ENCODE peak calls at places on chromosomes 12 and 14, in eight cellular contexts. H is BJ, T is cardiac muscle cell, M is GM06990, O is GM10248, N is transverse colon, L is A549, G is progenitor cell of endocrine pancreas. P is an unnamed sample.

GRCh38 chr12:41924111-41924510 is 220.6 kb downstream of the GXYLT1 start:
- DNase-seq in H (no peak), T (no peak), M (no peak), O (no peak), N (no peak), L (peak), G (no peak), P (no peak)

GRCh38 chr12:88418856-88419497 is 161.3 kb downstream of the KITLG start:
- DNase-seq in H (no peak), T (no peak), M (no peak), O (no peak), N (no peak), L (no peak), G (no peak), P (no peak)

GRCh38 chr14:93984987-93985410 is 8.6 kb upstream of the ASB2 start:
- DNase-seq in H (peak), T (peak), M (no peak), O (no peak), N (peak), L (peak), G (no peak), P (no peak)

GRCh38 chr14:90409209-90409730 is 12.4 kb downstream of the CALM1 start:
- DNase-seq in H (peak), T (no peak), M (no peak), O (no peak), N (peak), L (peak), G (no peak), P (no peak)

GRCh38 chr14:22713631-22713950 is 52.9 kb upstream of the OXA1L start:
- DNase-seq in H (no peak), T (no peak), M (no peak), O (no peak), N (no peak), L (no peak), G (no peak), P (no peak)

GRCh38 chr12:14314801-14315200 is 50.7 kb upstream of the ATF7IP start:
- DNase-seq in H (no peak), T (no peak), M (no peak), O (no peak), N (no peak), L (no peak), G (no peak), P (no peak)

GRCh38 chr14:22980672-22981089 is 1.7 kb downstream of the AJUBA start:
- DNase-seq in H (no peak), T (peak), M (no peak), O (no peak), N (peak), L (peak), G (peak), P (no peak)

GRCh38 chr14:58572092-58572853 is 65.5 kb upstream of the DACT1 start:
- DNase-seq in H (no peak), T (peak), M (no peak), O (no peak), N (no peak), L (peak), G (no peak), P (no peak)

GRCh38 chr14:60722163-60722835 is 1.9 kb downstream of the SIX4 start:
- DNase-seq in H (no peak), T (peak), M (peak), O (peak), N (peak), L (peak), G (peak), P (no peak)

GRCh38 chr12:121712462-121713256 is at the start of gene TMEM120B:
- DNase-seq in H (no peak), T (peak), M (peak), O (peak), N (peak), L (peak), G (peak), P (peak)

GRCh38 chr12:31007153-31007495 is 66.5 kb upstream of the DDX11 start:
- DNase-seq in H (no peak), T (no peak), M (no peak), O (no peak), N (no peak), L (no peak), G (no peak), P (no peak)

GRCh38 chr14:32087173-32087861 is 10.2 kb downstream of the ARHGAP5 start:
- DNase-seq in H (no peak), T (no peak), M (no peak), O (no peak), N (no peak), L (peak), G (no peak), P (no peak)

GRCh38 chr14:22428681-22429315 is 160.2 kb downstream of the DAD1 start:
- DNase-seq in H (no peak), T (no peak), M (no peak), O (no peak), N (no peak), L (no peak), G (no peak), P (no peak)

GRCh38 chr14:64775081-64775777 is 71.0 kb downstream of the PLEKHG3 start:
- DNase-seq in H (no peak), T (no peak), M (no peak), O (no peak), N (no peak), L (no peak), G (no peak), P (no peak)

GRCh38 chr14:105138021-105138541 is 30.5 kb downstream of the JAG2 start:
- DNase-seq in H (no peak), T (no peak), M (no peak), O (no peak), N (no peak), L (no peak), G (no peak), P (no peak)

GRCh38 chr12:57738661-57739237 is at the start of gene AGAP2:
- DNase-seq in H (no peak), T (peak), M (no peak), O (no peak), N (no peak), L (no peak), G (no peak), P (peak)

GRCh38 chr14:95204705-95205104 is 47.4 kb upstream of the DICER1 start:
- DNase-seq in H (no peak), T (no peak), M (no peak), O (no peak), N (no peak), L (no peak), G (no peak), P (peak)

GRCh38 chr14:105498430-105499255 is 7.6 kb downstream of the TEDC1 start:
- DNase-seq in H (no peak), T (no peak), M (peak), O (no peak), N (no peak), L (no peak), G (no peak), P (no peak)

GRCh38 chr14:55103005-55103640 is 25.9 kb upstream of the LGALS3 start:
- DNase-seq in H (peak), T (peak), M (peak), O (peak), N (peak), L (peak), G (peak), P (no peak)

GRCh38 chr12:113340061-113340460 is 5.2 kb upstream of the SLC8B1 start:
- DNase-seq in H (no peak), T (no peak), M (no peak), O (no peak), N (no peak), L (no peak), G (no peak), P (no peak)

GRCh38 chr14:66284346-66284745 is 201.8 kb upstream of the CCDC196 start:
- DNase-seq in H (no peak), T (no peak), M (no peak), O (no peak), N (no peak), L (peak), G (no peak), P (no peak)

GRCh38 chr14:75310295-75311059 is 31.8 kb downstream of the FOS start:
- DNase-seq in H (no peak), T (no peak), M (no peak), O (no peak), N (peak), L (peak), G (no peak), P (no peak)

GRCh38 chr12:94954029-94954685 is 49.3 kb downstream of the NDUFA12 start:
- DNase-seq in H (peak), T (no peak), M (no peak), O (no peak), N (peak), L (peak), G (no peak), P (no peak)

GRCh38 chr14:81946808-81947798 is 413.4 kb upstream of the SEL1L start:
- DNase-seq in H (no peak), T (no peak), M (no peak), O (no peak), N (no peak), L (no peak), G (no peak), P (no peak)

GRCh38 chr12:78584695-78585094 is 279.9 kb upstream of the SYT1 start:
- DNase-seq in H (no peak), T (no peak), M (no peak), O (no peak), N (no peak), L (peak), G (no peak), P (no peak)

GRCh38 chr14:33586806-33587205 is 364.1 kb downstream of the EGLN3 start:
- DNase-seq in H (no peak), T (no peak), M (no peak), O (no peak), N (no peak), L (no peak), G (no peak), P (no peak)

GRCh38 chr12:26631846-26632245 is 201.1 kb downstream of the ITPR2 start:
- DNase-seq in H (no peak), T (no peak), M (no peak), O (no peak), N (no peak), L (no peak), G (no peak), P (no peak)

GRCh38 chr12:119645535-119646059 is 22.3 kb upstream of the PRKAB1 start:
- DNase-seq in H (no peak), T (no peak), M (no peak), O (no peak), N (no peak), L (no peak), G (no peak), P (no peak)

GRCh38 chr14:70894868-70895267 is 12.4 kb upstream of the PCNX1 start:
- DNase-seq in H (no peak), T (no peak), M (no peak), O (no peak), N (no peak), L (no peak), G (no peak), P (no peak)

DNA sequence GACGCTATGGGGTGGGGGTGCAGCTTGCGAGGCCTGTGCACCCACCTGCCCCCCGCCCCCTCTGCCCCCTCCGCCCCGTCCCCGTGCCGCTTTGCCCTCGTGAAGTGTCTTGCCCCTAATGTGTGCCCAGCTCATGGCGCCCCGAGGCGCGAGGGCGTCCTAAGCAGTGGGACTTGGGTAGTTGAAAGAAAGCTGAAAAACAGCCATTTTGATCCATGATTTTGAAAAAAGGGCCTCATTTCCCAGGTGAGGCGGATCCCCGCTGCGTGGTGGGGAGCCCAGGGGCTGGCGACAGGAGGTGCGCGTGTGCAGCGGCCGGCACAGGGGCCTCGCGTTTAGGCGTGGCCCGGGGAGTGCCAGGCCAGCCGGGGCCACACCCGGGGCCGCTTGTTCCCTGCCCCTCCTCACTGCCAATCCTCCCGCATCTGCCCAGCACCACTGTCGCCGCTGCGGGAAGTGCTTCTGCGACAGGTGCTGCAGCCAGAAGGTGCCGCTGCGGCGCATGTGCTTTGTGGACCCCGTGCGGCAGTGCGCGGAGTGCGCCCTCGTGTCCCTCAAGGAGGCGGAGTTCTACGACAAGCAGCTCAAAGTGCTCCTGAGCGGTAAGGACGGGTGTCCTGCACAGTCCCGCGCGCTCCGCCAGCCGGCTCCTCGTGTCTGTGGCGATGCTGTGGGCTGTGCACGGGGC is 11.8 kb downstream of the ZFYVE21 start:
- DNase-seq in H (no peak), T (no peak), M (no peak), O (no peak), N (peak), L (no peak), G (no peak), P (no peak)
- TF ChIP-seq CTCF in H (no peak), T (no peak), M (no peak), O (no peak), N (no peak), L (no peak), G (no peak), P (no peak)

DNA sequence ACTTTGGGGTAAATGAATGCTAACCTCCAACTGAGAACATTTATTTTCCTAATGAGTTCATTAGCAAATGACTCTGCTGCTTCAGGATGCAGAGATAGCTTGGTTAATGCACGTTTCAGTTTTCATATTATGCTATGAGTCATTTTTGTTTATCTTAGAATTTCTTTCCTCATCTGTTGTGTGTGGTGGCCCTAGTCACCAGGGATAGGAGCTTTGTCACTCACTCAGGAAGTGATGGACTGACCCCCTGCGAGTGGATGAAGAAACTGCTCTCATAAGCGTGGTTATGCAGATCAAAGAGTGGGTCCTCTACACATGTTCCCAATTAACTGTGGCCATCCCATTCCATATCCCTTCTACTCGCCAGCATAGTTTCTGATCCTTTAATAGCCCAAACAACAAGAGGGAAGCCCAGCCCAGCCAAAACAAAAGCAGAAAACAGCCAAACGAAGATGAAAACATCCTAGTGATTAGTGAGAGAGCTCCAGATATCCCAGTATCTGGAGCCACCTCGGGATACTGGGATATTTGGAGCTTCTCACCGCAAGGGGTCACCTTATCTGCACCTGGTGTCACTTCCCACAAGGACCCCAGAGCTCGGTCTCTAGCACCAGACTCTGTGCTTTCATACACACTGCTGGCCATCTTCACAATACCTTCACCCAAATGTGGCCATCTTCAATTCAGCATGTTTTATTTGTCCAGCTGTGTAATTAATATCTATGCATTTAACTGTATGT is 8.6 kb downstream of the TC2N start:
- DNase-seq in H (peak), T (no peak), M (no peak), O (peak), N (no peak), L (peak), G (no peak), P (no peak)
- TF ChIP-seq CTCF in H (no peak), T (no peak), M (peak), O (peak), N (no peak), L (peak), G (peak), P (peak)

GRCh38 chr14:99592933-99593753 is 10.9 kb downstream of the CCDC85C start:
- DNase-seq in H (no peak), T (no peak), M (no peak), O (no peak), N (no peak), L (no peak), G (no peak), P (no peak)

GRCh38 chr14:99595034-99595433 is 9.0 kb downstream of the CCDC85C start:
- DNase-seq in H (no peak), T (no peak), M (peak), O (peak), N (no peak), L (no peak), G (no peak), P (no peak)

GRCh38 chr14:99592394-99592793 is 11.6 kb downstream of the CCDC85C start:
- DNase-seq in H (no peak), T (no peak), M (no peak), O (no peak), N (no peak), L (no peak), G (no peak), P (no peak)

GRCh38 chr14:99595524-99595923 is 8.5 kb downstream of the CCDC85C start:
- DNase-seq in H (no peak), T (no peak), M (no peak), O (no peak), N (no peak), L (no peak), G (no peak), P (no peak)

DNA sequence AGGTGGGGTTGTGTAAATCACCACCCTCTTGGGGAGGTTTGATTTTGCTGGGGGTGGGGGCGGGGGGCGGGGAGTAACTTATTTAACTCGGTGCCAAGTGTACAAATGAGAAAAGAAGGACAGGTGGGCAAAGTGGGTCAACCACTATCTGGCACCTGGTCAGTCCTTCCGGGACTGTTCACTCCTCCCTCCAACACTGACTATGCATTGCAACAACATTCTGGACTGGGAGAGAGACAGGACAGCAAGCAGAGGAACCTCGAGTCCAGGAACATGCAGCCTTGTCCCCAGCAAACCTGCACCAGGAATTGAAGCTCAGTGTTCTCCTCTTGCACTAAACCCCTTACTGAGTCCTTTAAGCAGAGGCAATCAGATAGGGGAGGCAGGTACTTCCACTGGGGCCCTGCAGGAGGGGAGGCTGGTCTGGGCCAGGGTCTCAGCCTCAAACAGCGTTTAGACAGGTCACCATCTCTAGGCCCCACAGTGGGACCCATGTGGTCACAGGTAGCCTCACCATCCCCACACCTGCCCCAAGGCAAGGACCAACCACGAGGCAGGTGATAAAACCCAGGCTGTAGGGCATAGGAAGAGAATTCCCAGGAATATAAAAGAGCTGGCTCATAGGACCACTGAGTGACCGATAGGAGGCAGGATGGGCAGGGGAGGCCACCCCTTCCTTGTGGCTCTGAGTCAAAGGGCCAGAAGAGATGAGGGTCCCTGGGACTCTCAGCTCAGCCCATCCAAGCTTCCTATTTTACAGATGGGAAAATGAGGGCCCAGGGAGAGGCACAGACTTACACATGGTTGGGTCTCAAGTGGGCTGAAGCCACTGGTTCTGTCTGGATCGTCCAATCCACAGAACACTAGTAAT is 9.8 kb downstream of the CCDC85C start:
- DNase-seq in H (no peak), T (no peak), M (no peak), O (no peak), N (no peak), L (no peak), G (no peak), P (no peak)
- TF ChIP-seq CTCF in H (no peak), T (no peak), M (no peak), O (no peak), N (no peak), L (no peak), G (no peak), P (no peak)

DNA sequence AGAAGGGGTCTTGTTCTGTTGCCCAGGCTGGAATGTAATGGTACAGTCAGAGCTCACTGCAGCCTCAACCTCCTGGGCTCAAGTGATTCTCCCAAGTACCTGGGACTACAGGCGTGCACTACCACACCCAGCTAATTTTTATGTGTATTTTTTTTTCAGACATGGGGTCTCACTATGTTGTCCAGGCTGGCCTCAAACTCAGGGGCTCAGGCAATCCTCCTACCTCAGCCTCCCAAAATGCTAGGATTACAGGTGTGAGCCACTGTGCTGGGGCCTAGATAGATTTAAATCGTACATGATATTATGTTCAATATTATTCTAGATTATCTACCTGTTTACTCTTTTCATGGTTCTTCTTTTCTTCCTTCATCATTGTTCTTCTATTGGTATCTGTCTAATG is 61.5 kb downstream of the IFT81 start:
- DNase-seq in H (no peak), T (no peak), M (no peak), O (no peak), N (no peak), L (no peak), G (no peak), P (no peak)
- TF ChIP-seq CTCF in H (no peak), T (no peak), M (no peak), O (no peak), N (no peak), L (no peak), G (no peak), P (no peak)

GRCh38 chr14:99551034-99551922 is 52.7 kb downstream of the CCDC85C start:
- DNase-seq in H (no peak), T (no peak), M (no peak), O (no peak), N (no peak), L (no peak), G (no peak), P (no peak)

GRCh38 chr14:99549684-99550083 is 54.3 kb downstream of the CCDC85C start:
- DNase-seq in H (no peak), T (no peak), M (no peak), O (no peak), N (no peak), L (no peak), G (no peak), P (no peak)

GRCh38 chr14:99550387-99550992 is 53.5 kb downstream of the CCDC85C start:
- DNase-seq in H (no peak), T (no peak), M (no peak), O (no peak), N (no peak), L (no peak), G (no peak), P (no peak)

GRCh38 chr14:99548285-99548684 is 55.7 kb downstream of the CCDC85C start:
- DNase-seq in H (no peak), T (no peak), M (no peak), O (no peak), N (no peak), L (no peak), G (no peak), P (no peak)

DNA sequence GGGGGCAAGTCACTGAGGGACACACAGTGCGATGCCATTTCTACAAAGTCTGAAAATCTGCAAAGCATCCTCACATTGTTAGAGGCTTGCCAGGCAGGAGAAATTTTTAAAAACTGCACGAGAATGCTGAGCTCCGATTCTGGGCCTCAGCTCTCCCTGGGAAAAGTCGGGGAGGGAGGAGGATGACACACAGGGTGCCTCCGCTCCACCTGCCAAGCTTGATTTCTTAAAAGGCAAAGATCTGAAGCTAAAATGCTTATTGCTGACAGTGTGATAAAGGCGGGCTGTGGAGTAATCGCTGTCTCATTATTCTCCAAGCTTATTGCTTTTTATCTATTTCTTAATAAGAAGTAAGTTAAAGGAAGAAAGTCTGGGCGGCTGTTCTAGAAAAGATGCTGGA is 55.1 kb downstream of the CCDC85C start:
- DNase-seq in H (no peak), T (no peak), M (no peak), O (no peak), N (no peak), L (no peak), G (no peak), P (no peak)
- TF ChIP-seq CTCF in H (no peak), T (no peak), M (no peak), O (no peak), N (no peak), L (no peak), G (no peak), P (no peak)

GRCh38 chr12:69415471-69416275 is 54.5 kb upstream of the FRS2 start:
- DNase-seq in H (peak), T (peak), M (peak), O (peak), N (peak), L (peak), G (peak), P (no peak)
- TF ChIP-seq CTCF in H (peak), T (peak), M (peak), O (peak), N (peak), L (peak), G (peak), P (peak)

P was measured in D721Med.